ENCODE peak calls at places on chromosomes 2 and 18, in seven cellular contexts. V is H54, G is endothelial cell of umbilical vein, M is HepG2, S is adrenal gland, T is uterus, O is HCT116. F is an unnamed sample.

GRCh38 chr2:68426885-68427579 is 40.1 kb downstream of the FBXO48 start:
- DNase-seq in G (no peak), V (no peak), M (no peak), T (no peak), O (no peak), S (no peak), F (no peak)

GRCh38 chr18:29840101-29840500 is 1202.4 kb downstream of the DSC3 start:
- DNase-seq in V (no peak), O (peak), G (no peak), M (no peak), T (no peak), S (no peak), F (no peak)

GRCh38 chr2:23178398-23178797 is 206.6 kb upstream of the KLHL29 start:
- DNase-seq in G (no peak), S (no peak), O (no peak), M (no peak), T (no peak), V (no peak), F (no peak)

GRCh38 chr2:112181571-112182290 is 43.5 kb downstream of the FBLN7 start:
- DNase-seq in T (no peak), O (no peak), S (no peak), M (no peak), G (no peak), V (no peak), F (no peak)

GRCh38 chr2:222810044-222810443 is 50.8 kb upstream of the ACSL3 start:
- DNase-seq in T (no peak), O (no peak), G (no peak), V (no peak), M (no peak), S (no peak), F (no peak)

GRCh38 chr2:212173771-212174510 is 364.7 kb downstream of the ERBB4 start:
- DNase-seq in S (no peak), M (no peak), V (no peak), G (peak), T (no peak), O (no peak), F (no peak)

GRCh38 chr2:40101076-40101688 is 322.1 kb upstream of the THUMPD2 start:
- DNase-seq in G (no peak), O (no peak), S (no peak), M (no peak), V (no peak), T (no peak), F (no peak)

GRCh38 chr2:127597046-127597983 is 48.6 kb upstream of the GPR17 start:
- DNase-seq in T (no peak), M (no peak), O (no peak), V (no peak), S (peak), G (no peak), F (no peak)

GRCh38 chr18:35322486-35323258 is 21.5 kb downstream of the ZNF24 start:
- DNase-seq in M (no peak), G (peak), O (no peak), S (no peak), T (no peak), V (no peak), F (no peak)

GRCh38 chr2:72011791-72012190 is 135.9 kb downstream of the CYP26B1 start:
- DNase-seq in G (no peak), S (no peak), V (no peak), T (no peak), M (no peak), O (no peak), F (no peak)

GRCh38 chr2:152716805-152717241 is 438 bp downstream of the PRPF40A start:
- DNase-seq in T (peak), G (no peak), M (peak), S (peak), O (no peak), V (no peak), F (peak)

GRCh38 chr18:48787523-48788151 is 163.1 kb downstream of the SMAD7 start:
- DNase-seq in S (peak), M (no peak), G (no peak), V (no peak), O (no peak), T (no peak), F (peak)

GRCh38 chr2:220708366-220708765 is 863.7 kb downstream of the EPHA4 start:
- DNase-seq in M (no peak), G (no peak), V (no peak), S (no peak), T (no peak), O (no peak), F (no peak)

GRCh38 chr2:62305421-62306176 is 109.7 kb downstream of the B3GNT2 start:
- DNase-seq in M (no peak), G (peak), O (no peak), T (no peak), V (no peak), S (peak), F (no peak)

GRCh38 chr2:98140210-98140609 is 53.2 kb downstream of the VWA3B start:
- DNase-seq in S (no peak), O (no peak), M (no peak), G (no peak), V (no peak), T (no peak), F (no peak)

GRCh38 chr2:44560352-44560751 is 198.6 kb downstream of the CAMKMT start:
- DNase-seq in T (no peak), G (peak), S (no peak), O (no peak), M (no peak), V (no peak), F (no peak)

GRCh38 chr18:80246656-80247402 is 485 bp downstream of the PARD6G start:
- DNase-seq in M (no peak), T (peak), O (no peak), G (peak), V (no peak), S (no peak), F (no peak)

GRCh38 chr2:54404270-54404669 is 51.9 kb upstream of the SPTBN1 start:
- DNase-seq in S (no peak), O (no peak), V (no peak), G (no peak), T (no peak), M (no peak), F (no peak)

GRCh38 chr2:85164145-85164559 is 31.0 kb downstream of the TCF7L1 start:
- DNase-seq in T (no peak), S (peak), V (no peak), G (no peak), O (no peak), M (peak), F (peak)

GRCh38 chr2:240810621-240811020 is 9.4 kb downstream of the KIF1A start:
- DNase-seq in S (no peak), M (no peak), T (no peak), G (no peak), O (no peak), V (no peak), F (no peak)

GRCh38 chr2:57497489-57498096 is 549.0 kb upstream of the VRK2 start:
- DNase-seq in V (peak), T (peak), G (peak), S (peak), O (peak), M (peak), F (peak)

GRCh38 chr2:19872302-19872701 is 29.5 kb downstream of the TTC32 start:
- DNase-seq in S (no peak), O (no peak), M (no peak), T (no peak), G (no peak), V (no peak), F (no peak)

GRCh38 chr2:19876751-19877150 is 25.0 kb downstream of the TTC32 start:
- DNase-seq in G (no peak), S (peak), M (no peak), V (no peak), T (no peak), O (no peak), F (no peak)

GRCh38 chr2:19874726-19875125 is 27.1 kb downstream of the TTC32 start:
- DNase-seq in O (no peak), G (no peak), V (no peak), M (no peak), T (no peak), S (peak), F (no peak)

GRCh38 chr2:19873014-19873413 is 28.8 kb downstream of the TTC32 start:
- DNase-seq in V (no peak), S (no peak), T (no peak), M (no peak), G (no peak), O (no peak), F (no peak)

GRCh38 chr2:19875280-19875679 is 26.5 kb downstream of the TTC32 start:
- DNase-seq in O (no peak), S (no peak), V (no peak), G (no peak), M (no peak), T (no peak), F (no peak)
- TF ChIP-seq POLR2A in O (no peak), S (no peak), V (no peak), G (no peak), M (no peak), T (no peak), F (no peak)

DNA sequence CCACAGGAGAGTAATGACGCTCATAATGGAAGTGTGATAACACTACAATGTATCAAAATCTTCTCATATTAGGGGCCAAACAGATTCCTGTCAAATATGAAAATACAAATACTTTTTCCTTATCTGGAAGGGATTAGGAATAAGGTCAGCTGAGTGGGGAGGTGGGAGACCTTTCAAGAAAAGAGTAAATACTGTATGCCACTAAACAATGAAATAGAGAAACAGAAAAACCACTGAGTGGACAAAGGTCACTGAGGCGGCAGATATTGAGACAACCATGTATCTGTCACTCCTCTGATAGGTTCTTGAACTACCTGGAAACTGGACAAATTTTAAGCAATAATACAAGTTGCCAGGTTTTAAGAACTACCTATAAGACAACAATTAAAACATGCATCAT is 59.3 kb downstream of the RTTN start:
- DNase-seq in G (no peak), M (peak), S (no peak), V (no peak), O (no peak), T (no peak), F (no peak)
- TF ChIP-seq POLR2A in G (no peak), M (no peak), S (no peak), V (no peak), O (no peak), T (no peak), F (no peak)

GRCh38 chr2:210474776-210475175 is 1.8 kb downstream of the LANCL1 start:
- DNase-seq in V (no peak), T (no peak), G (no peak), M (no peak), O (no peak), S (no peak), F (no peak)

GRCh38 chr2:210478661-210479060 is 2.1 kb upstream of the LANCL1 start:
- DNase-seq in S (no peak), G (no peak), M (no peak), T (no peak), V (no peak), O (no peak), F (no peak)

GRCh38 chr2:210475726-210476125 is 833 bp downstream of the LANCL1 start:
- DNase-seq in G (peak), T (no peak), O (no peak), S (no peak), V (no peak), M (no peak), F (no peak)

GRCh38 chr2:210477496-210477895 is 937 bp upstream of the LANCL1 start:
- DNase-seq in O (peak), M (peak), S (no peak), G (no peak), T (peak), V (peak), F (no peak)

GRCh38 chr2:210476194-210477128 is at the start of gene LANCL1:
- DNase-seq in M (peak), O (peak), S (peak), V (peak), G (peak), T (peak), F (peak)
- TF ChIP-seq POLR2A in M (peak), O (peak), S (peak), V (peak), G (peak), T (peak), F (peak)

GRCh38 chr2:17538844-17539554 is 1.5 kb upstream of the VSNL1 start:
- DNase-seq in T (peak), S (peak), M (peak), O (peak), G (peak), V (no peak), F (no peak)
- TF ChIP-seq POLR2A in T (no peak), S (no peak), M (peak), O (no peak), G (no peak), V (no peak), F (no peak)

DNA sequence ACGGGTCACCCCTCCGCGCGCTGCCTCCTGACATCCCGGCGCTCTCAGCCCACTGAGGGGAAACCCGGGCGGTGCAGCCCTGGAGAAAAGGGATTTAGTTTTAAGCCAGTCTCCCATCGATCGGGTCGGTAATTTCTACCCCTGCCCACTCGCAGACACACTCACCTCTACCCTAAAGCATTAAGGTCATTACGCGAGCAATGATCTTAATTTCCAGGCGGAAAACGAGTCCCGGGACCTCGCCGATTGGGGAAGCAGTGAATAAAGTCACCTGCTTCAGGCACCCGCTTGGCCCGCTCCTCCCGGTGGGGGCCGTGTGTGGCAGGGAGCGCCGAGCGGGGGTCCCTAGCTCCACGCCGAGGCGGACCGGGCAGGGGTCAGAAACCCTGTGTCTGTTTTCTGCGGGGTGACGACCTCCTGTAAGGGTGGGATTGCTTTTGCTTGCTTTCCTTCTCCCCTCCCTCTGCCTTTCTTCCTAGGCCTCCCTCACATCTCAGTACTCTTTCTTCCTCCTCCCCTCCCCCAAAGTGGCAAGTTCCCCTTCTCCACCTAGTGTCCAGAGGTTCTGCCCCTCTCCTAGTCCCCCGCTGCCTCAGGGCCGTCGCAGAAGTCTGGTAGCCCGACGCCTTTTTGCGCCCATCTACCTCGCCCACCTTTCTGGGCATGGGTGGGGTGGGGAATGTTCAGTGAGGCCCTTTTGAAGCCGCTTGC is 142.6 kb downstream of the MEIS1 start:
- DNase-seq in G (no peak), S (peak), M (no peak), V (no peak), O (no peak), T (peak), F (no peak)
- TF ChIP-seq POLR2A in G (no peak), S (no peak), M (no peak), V (no peak), O (no peak), T (no peak), F (no peak)

GRCh38 chr2:231056453-231057416 is at the start of gene PSMD1:
- DNase-seq in O (peak), M (peak), S (peak), V (peak), G (peak), T (peak), F (peak)
- TF ChIP-seq POLR2A in O (peak), M (peak), S (no peak), V (peak), G (peak), T (no peak), F (no peak)

DNA sequence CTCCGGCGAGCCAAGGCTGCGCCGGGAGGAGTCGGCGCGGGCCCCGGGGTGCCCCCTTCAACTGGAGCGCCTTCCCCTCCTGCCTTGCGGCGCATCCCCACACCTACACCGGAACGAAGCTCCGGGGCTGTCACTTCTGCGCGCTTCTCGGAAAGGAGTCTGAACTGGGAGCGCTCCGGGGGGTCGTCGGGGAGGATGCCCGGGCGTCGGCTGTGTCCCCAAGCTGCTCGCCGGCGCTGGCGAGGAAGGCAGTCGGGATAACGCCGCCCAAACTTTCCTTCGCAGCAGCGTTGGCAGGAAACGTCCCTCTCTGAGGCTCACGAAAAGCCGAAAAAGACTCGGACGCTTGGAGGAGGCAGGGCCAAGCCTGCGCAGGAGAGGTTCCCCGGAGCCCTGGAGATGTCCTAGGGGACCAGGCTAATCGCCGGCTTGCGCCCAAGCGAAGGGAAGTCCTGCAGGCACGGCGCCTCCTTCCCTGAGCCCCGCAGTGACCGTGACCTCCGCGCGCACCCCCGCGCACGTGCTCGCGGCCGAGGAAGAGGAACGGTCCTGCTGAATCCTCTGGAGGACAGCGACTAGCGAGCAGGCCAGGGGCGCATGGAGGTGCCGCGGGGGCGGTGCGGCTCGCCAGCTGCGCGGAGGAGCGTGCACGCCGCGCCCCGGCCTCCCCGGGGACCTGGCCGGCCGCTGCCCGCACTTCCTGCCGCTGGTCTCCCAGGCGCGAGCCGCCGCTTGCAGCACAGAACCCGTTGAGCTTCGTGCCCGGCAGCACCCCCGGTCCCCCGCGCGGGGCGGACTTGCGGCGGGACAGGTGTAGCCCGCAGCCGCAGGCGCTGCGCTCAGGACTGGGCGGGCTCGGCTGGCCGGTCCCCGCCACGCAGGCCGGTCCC is at the start of gene SH3RF3:
- DNase-seq in S (peak), V (no peak), O (no peak), M (no peak), T (peak), G (peak), F (peak)
- TF ChIP-seq POLR2A in S (no peak), V (peak), O (no peak), M (no peak), T (no peak), G (peak), F (no peak)

F was measured in Peyer's patch.